ENCODE peak calls at places on chromosomes 13 and 19, in six cellular contexts. C is pons; E is stimulated activated CD4-positive, alpha-beta T cell treated with anti-CD3 and anti-CD28 coated beads, Interleukin-1b, Interleukin-23, amount 100 ng/mL, for 24 hours; K is AG09319; N is OCI-M1; X is GDM1. I is an unnamed sample.

GRCh38 chr13:22103046-22103445 is 432.2 kb downstream of the FGF9 start:
- DNase-seq in K (no peak), X (no peak), N (peak), C (no peak), E (no peak), I (no peak)

GRCh38 chr19:6459356-6460098 is at the start of gene SLC25A23:
- DNase-seq in N (peak), K (peak), E (peak), X (peak), C (no peak), I (peak)

GRCh38 chr13:93559718-93560117 is 333.1 kb downstream of the GPC6 start:
- DNase-seq in N (no peak), K (no peak), E (no peak), X (no peak), C (no peak), I (no peak)

GRCh38 chr13:48235100-48235813 is 2.3 kb downstream of the ITM2B start:
- DNase-seq in X (no peak), N (peak), E (no peak), C (peak), K (no peak), I (peak)

GRCh38 chr13:110850840-110851239 is 64.0 kb downstream of the ANKRD10 start:
- DNase-seq in K (no peak), E (no peak), N (no peak), C (no peak), X (no peak), I (no peak)

GRCh38 chr19:45599286-45599685 is 2.7 kb downstream of the GPR4 start:
- DNase-seq in X (no peak), C (no peak), E (no peak), K (no peak), N (no peak), I (no peak)

GRCh38 chr19:543912-544608 is at the start of gene GZMM:
- DNase-seq in K (no peak), E (peak), C (no peak), X (no peak), N (no peak), I (no peak)

GRCh38 chr19:5677597-5677996 is 2.7 kb downstream of the MICOS13 start:
- DNase-seq in N (no peak), E (no peak), K (no peak), X (no peak), C (no peak), I (no peak)

GRCh38 chr19:47229674-47230121 is 1.3 kb downstream of the BBC3 start:
- DNase-seq in E (no peak), N (peak), X (no peak), C (no peak), K (no peak), I (no peak)

GRCh38 chr19:47495478-47496372 is 11.7 kb upstream of the KPTN start:
- DNase-seq in C (no peak), N (no peak), E (no peak), K (no peak), X (no peak), I (no peak)

GRCh38 chr19:6963937-6964336 is 57.3 kb downstream of the MBD3L2B start:
- DNase-seq in X (no peak), K (no peak), N (peak), C (no peak), E (peak), I (no peak)

GRCh38 chr19:17420267-17420924 is 549 bp downstream of the MVB12A start:
- DNase-seq in N (peak), E (no peak), K (no peak), X (no peak), C (no peak), I (no peak)

GRCh38 chr13:50732712-50733111 is 110.8 kb downstream of the DLEU7 start:
- DNase-seq in E (no peak), X (no peak), K (peak), N (no peak), C (no peak), I (no peak)

GRCh38 chr19:662207-662961 is 630 bp downstream of the RNF126 start:
- DNase-seq in K (no peak), N (peak), C (no peak), E (peak), X (peak), I (no peak)

GRCh38 chr19:15178629-15179308 is 22.0 kb downstream of the NOTCH3 start:
- DNase-seq in E (no peak), N (no peak), K (no peak), X (no peak), C (no peak), I (no peak)

GRCh38 chr19:4781851-4782250 is 9.7 kb upstream of the FEM1A start:
- DNase-seq in C (no peak), N (no peak), K (no peak), X (no peak), E (no peak), I (no peak)

GRCh38 chr13:80873589-80873988 is 532.7 kb upstream of the SPRY2 start:
- DNase-seq in N (peak), C (peak), E (no peak), K (no peak), X (peak), I (no peak)

GRCh38 chr13:93959796-93960533 is 519.5 kb downstream of the DCT start:
- DNase-seq in E (no peak), K (no peak), X (no peak), C (no peak), N (no peak), I (no peak)

GRCh38 chr19:11322269-11323024 is 17.0 kb downstream of the RAB3D start:
- DNase-seq in N (peak), X (peak), K (no peak), E (no peak), C (no peak), I (peak)

GRCh38 chr13:23160241-23161175 is 20.3 kb upstream of the SGCG start:
- DNase-seq in E (no peak), C (no peak), K (no peak), N (no peak), X (no peak), I (no peak)

GRCh38 chr19:42129399-42130253 is 2.6 kb downstream of the POU2F2 start:
- DNase-seq in X (no peak), K (no peak), C (peak), N (no peak), E (no peak), I (no peak)

GRCh38 chr19:3098141-3098514 is 4.0 kb downstream of the GNA11 start:
- DNase-seq in N (no peak), X (no peak), K (no peak), E (no peak), C (no peak), I (no peak)

GRCh38 chr19:7607874-7608560 is 12.4 kb downstream of the CAMSAP3 start:
- DNase-seq in C (no peak), N (no peak), K (no peak), E (no peak), X (no peak), I (no peak)

GRCh38 chr13:101949681-101950080 is 452.2 kb downstream of the FGF14 start:
- DNase-seq in C (no peak), E (no peak), X (no peak), N (peak), K (no peak), I (peak)

GRCh38 chr19:4370418-4371041 is 27.2 kb downstream of the MPND start:
- DNase-seq in N (no peak), C (no peak), E (no peak), K (no peak), X (no peak), I (no peak)

GRCh38 chr13:42970824-42971669 is 21.0 kb downstream of the EPSTI1 start:
- DNase-seq in C (peak), E (no peak), K (no peak), N (peak), X (peak), I (peak)

GRCh38 chr19:57802269-57802668 is 12.4 kb downstream of the ZNF552 start:
- DNase-seq in E (no peak), C (no peak), X (no peak), K (no peak), N (peak), I (no peak)

GRCh38 chr13:89846890-89847585 is 1500.4 kb upstream of the MIR17HG start:
- DNase-seq in N (no peak), X (no peak), E (no peak), C (no peak), K (no peak), I (no peak)

GRCh38 chr13:32515246-32515645 is 23.3 kb downstream of the N4BP2L2 start:
- DNase-seq in X (no peak), K (no peak), N (no peak), E (no peak), C (no peak), I (no peak)

GRCh38 chr13:105445793-105446192 is 1089.7 kb downstream of the EFNB2 start:
- DNase-seq in N (peak), C (no peak), X (no peak), E (no peak), K (no peak), I (no peak)

I was measured in GF-D8.